ENCODE peak calls at places on chromosomes 12 and 14, in five cellular contexts. One of them, this sample, is unnamed.

GRCh38 chr14:104239866-104240301 is 101.5 kb downstream of the KIF26A start:
- DNase-seq in aorta: no peak
- DNase-seq in OCI-LY7: peak; percentile 46
- DNase-seq in ovary: peak; percentile 9
- DNase-seq in cardiac muscle cell: no peak
- DNase-seq in this sample: no peak

GRCh38 chr12:76569685-76570604 is 10.4 kb upstream of the OSBPL8 start:
- DNase-seq in aorta: no peak
- DNase-seq in OCI-LY7: no peak
- DNase-seq in ovary: no peak
- DNase-seq in cardiac muscle cell: no peak
- DNase-seq in this sample: no peak

GRCh38 chr14:99910337-99911268 is 117.4 kb downstream of the EML1 start:
- DNase-seq in aorta: no peak
- DNase-seq in OCI-LY7: no peak
- DNase-seq in ovary: no peak
- DNase-seq in cardiac muscle cell: peak; percentile 58
- DNase-seq in this sample: peak; percentile 88

GRCh38 chr14:56216631-56217379 is 98.6 kb downstream of the PELI2 start:
- DNase-seq in aorta: peak; percentile 74
- DNase-seq in OCI-LY7: no peak
- DNase-seq in ovary: peak; percentile 68
- DNase-seq in cardiac muscle cell: peak; percentile 66
- DNase-seq in this sample: peak; percentile 70

GRCh38 chr12:124524231-124524925 is 43.0 kb downstream of the NCOR2 start:
- DNase-seq in aorta: no peak
- DNase-seq in OCI-LY7: no peak
- DNase-seq in ovary: no peak
- DNase-seq in cardiac muscle cell: peak; percentile 81
- DNase-seq in this sample: peak; percentile 87

GRCh38 chr12:39852346-39852745 is 232.7 kb upstream of the ABCD2 start:
- DNase-seq in aorta: no peak
- DNase-seq in OCI-LY7: no peak
- DNase-seq in ovary: no peak
- DNase-seq in cardiac muscle cell: no peak
- DNase-seq in this sample: no peak

GRCh38 chr14:48349689-48350088 is 674.3 kb upstream of the MDGA2 start:
- DNase-seq in aorta: no peak
- DNase-seq in OCI-LY7: no peak
- DNase-seq in ovary: no peak
- DNase-seq in cardiac muscle cell: no peak
- DNase-seq in this sample: no peak

GRCh38 chr14:96201157-96201556 is 3.5 kb upstream of the BDKRB2 start:
- DNase-seq in aorta: no peak
- DNase-seq in OCI-LY7: no peak
- DNase-seq in ovary: no peak
- DNase-seq in cardiac muscle cell: no peak
- DNase-seq in this sample: no peak

GRCh38 chr14:60980811-60981625 is at the start of the genes SLC38A6 and TRMT5:
- DNase-seq in aorta: peak; percentile 95
- DNase-seq in OCI-LY7: peak; percentile 88
- DNase-seq in ovary: peak; percentile 96
- DNase-seq in cardiac muscle cell: peak; percentile 98
- DNase-seq in this sample: peak; percentile 98

GRCh38 chr12:98799411-98799810 is 154.3 kb downstream of the APAF1 start:
- DNase-seq in aorta: no peak
- DNase-seq in OCI-LY7: no peak
- DNase-seq in ovary: no peak
- DNase-seq in cardiac muscle cell: no peak
- DNase-seq in this sample: no peak

GRCh38 chr14:53851394-53852056 is 105.1 kb downstream of the BMP4 start:
- DNase-seq in aorta: no peak
- DNase-seq in OCI-LY7: no peak
- DNase-seq in ovary: no peak
- DNase-seq in cardiac muscle cell: peak; percentile 32
- DNase-seq in this sample: peak; percentile 63

GRCh38 chr12:53061404-53062010 is 11.6 kb downstream of the TNS2 start:
- DNase-seq in aorta: no peak
- DNase-seq in OCI-LY7: no peak
- DNase-seq in ovary: peak; percentile 54
- DNase-seq in cardiac muscle cell: peak; percentile 9
- DNase-seq in this sample: no peak

GRCh38 chr12:113135178-113136127 is at the start of gene RASAL1:
- DNase-seq in aorta: no peak
- DNase-seq in OCI-LY7: peak; percentile 93
- DNase-seq in ovary: no peak
- DNase-seq in cardiac muscle cell: no peak
- DNase-seq in this sample: no peak

GRCh38 chr12:69779928-69780327 is 41.3 kb downstream of the RAB3IP start:
- DNase-seq in aorta: no peak
- DNase-seq in OCI-LY7: no peak
- DNase-seq in ovary: no peak
- DNase-seq in cardiac muscle cell: peak; percentile 64
- DNase-seq in this sample: peak; percentile 5

GRCh38 chr14:73770977-73771847 is 57.0 kb upstream of the PNMA1 start:
- DNase-seq in aorta: peak; percentile 33
- DNase-seq in OCI-LY7: no peak
- DNase-seq in ovary: no peak
- DNase-seq in cardiac muscle cell: no peak
- DNase-seq in this sample: no peak

GRCh38 chr12:11834104-11834812 is 184.8 kb downstream of the ETV6 start:
- DNase-seq in aorta: no peak
- DNase-seq in OCI-LY7: no peak
- DNase-seq in ovary: no peak
- DNase-seq in cardiac muscle cell: peak; percentile 32
- DNase-seq in this sample: peak; percentile 23

GRCh38 chr12:96421014-96421413 is 20.8 kb upstream of the CDK17 start:
- DNase-seq in aorta: no peak
- DNase-seq in OCI-LY7: no peak
- DNase-seq in ovary: no peak
- DNase-seq in cardiac muscle cell: no peak
- DNase-seq in this sample: no peak

GRCh38 chr12:9615420-9616135 is 7.9 kb upstream of the KLRB1 start:
- DNase-seq in aorta: no peak
- DNase-seq in OCI-LY7: peak; percentile 67
- DNase-seq in ovary: no peak
- DNase-seq in cardiac muscle cell: no peak
- DNase-seq in this sample: no peak

GRCh38 chr14:60350366-60350720 is 101.3 kb downstream of the PPM1A start:
- DNase-seq in aorta: no peak
- DNase-seq in OCI-LY7: no peak
- DNase-seq in ovary: no peak
- DNase-seq in cardiac muscle cell: peak; percentile 13
- DNase-seq in this sample: peak; percentile 21

GRCh38 chr12:106065506-106065905 is 73.2 kb downstream of the NUAK1 start:
- DNase-seq in aorta: no peak
- DNase-seq in OCI-LY7: no peak
- DNase-seq in ovary: no peak
- DNase-seq in cardiac muscle cell: no peak
- DNase-seq in this sample: no peak

GRCh38 chr12:17971850-17972249 is 118.1 kb downstream of the RERGL start:
- DNase-seq in aorta: no peak
- DNase-seq in OCI-LY7: no peak
- DNase-seq in ovary: no peak
- DNase-seq in cardiac muscle cell: no peak
- DNase-seq in this sample: no peak

GRCh38 chr14:54606631-54607133 is 39.8 kb downstream of the SAMD4A start:
- DNase-seq in aorta: peak; percentile 59
- DNase-seq in OCI-LY7: no peak
- DNase-seq in ovary: no peak
- DNase-seq in cardiac muscle cell: peak; percentile 67
- DNase-seq in this sample: peak; percentile 72

GRCh38 chr12:101793401-101793800 is 37.4 kb downstream of the GNPTAB start:
- DNase-seq in aorta: no peak
- DNase-seq in OCI-LY7: no peak
- DNase-seq in ovary: no peak
- DNase-seq in cardiac muscle cell: peak; percentile 68
- DNase-seq in this sample: peak; percentile 29

GRCh38 chr14:68247867-68248266 is 428.3 kb downstream of the RAD51B start:
- DNase-seq in aorta: no peak
- DNase-seq in OCI-LY7: no peak
- DNase-seq in ovary: peak; percentile 51
- DNase-seq in cardiac muscle cell: peak; percentile 70
- DNase-seq in this sample: peak; percentile 43

GRCh38 chr12:131093971-131094830 is 140.5 kb downstream of the ADGRD1 start:
- DNase-seq in aorta: peak; percentile 37
- DNase-seq in OCI-LY7: no peak
- DNase-seq in ovary: peak; percentile 11
- DNase-seq in cardiac muscle cell: no peak
- DNase-seq in this sample: no peak

GRCh38 chr12:27843714-27844245 is 63.7 kb upstream of the MANSC4 start:
- DNase-seq in aorta: no peak
- DNase-seq in OCI-LY7: no peak
- DNase-seq in ovary: no peak
- DNase-seq in cardiac muscle cell: peak; percentile 95
- DNase-seq in this sample: peak; percentile 75

GRCh38 chr12:131506426-131506825 is 204.5 kb upstream of the SFSWAP start:
- DNase-seq in aorta: no peak
- DNase-seq in OCI-LY7: no peak
- DNase-seq in ovary: no peak
- DNase-seq in cardiac muscle cell: no peak
- DNase-seq in this sample: no peak

GRCh38 chr14:35385042-35385839 is 19.3 kb downstream of the NFKBIA start:
- DNase-seq in aorta: peak; percentile 87
- DNase-seq in OCI-LY7: no peak
- DNase-seq in ovary: peak; percentile 88
- DNase-seq in cardiac muscle cell: peak; percentile 91
- DNase-seq in this sample: peak; percentile 92

GRCh38 chr12:39764944-39765560 is 145.4 kb upstream of the ABCD2 start:
- DNase-seq in aorta: no peak
- DNase-seq in OCI-LY7: peak; percentile 41
- DNase-seq in ovary: no peak
- DNase-seq in cardiac muscle cell: peak; percentile 68
- DNase-seq in this sample: peak; percentile 82

GRCh38 chr12:105554223-105554678 is 223.8 kb downstream of the C12orf75 start:
- DNase-seq in aorta: no peak
- DNase-seq in OCI-LY7: no peak
- DNase-seq in ovary: no peak
- DNase-seq in cardiac muscle cell: no peak
- DNase-seq in this sample: no peak

GRCh38 chr14:73786942-73787759 is 64.5 kb upstream of the PTGR2 start:
- DNase-seq in aorta: peak; percentile 83
- DNase-seq in OCI-LY7: peak; percentile 77
- DNase-seq in ovary: peak; percentile 74
- DNase-seq in cardiac muscle cell: peak; percentile 58
- DNase-seq in this sample: peak; percentile 68

GRCh38 chr14:64602826-64603225 is 53.1 kb downstream of the PPP1R36 start:
- DNase-seq in aorta: no peak
- DNase-seq in OCI-LY7: no peak
- DNase-seq in ovary: no peak
- DNase-seq in cardiac muscle cell: no peak
- DNase-seq in this sample: no peak

GRCh38 chr14:90654831-90655276 is 161.4 kb downstream of the TTC7B start:
- DNase-seq in aorta: no peak
- DNase-seq in OCI-LY7: no peak
- DNase-seq in ovary: peak; percentile 76
- DNase-seq in cardiac muscle cell: peak; percentile 42
- DNase-seq in this sample: peak; percentile 46

GRCh38 chr12:4379410-4379809 is at the start of gene FGF23:
- DNase-seq in aorta: no peak
- DNase-seq in OCI-LY7: no peak
- DNase-seq in ovary: no peak
- DNase-seq in cardiac muscle cell: peak; percentile 43
- DNase-seq in this sample: no peak
- H3K4me3 ChIP-seq in aorta: no peak within 1 kb of the TSS
- H3K4me3 ChIP-seq in OCI-LY7: no peak within 1 kb of the TSS
- H3K4me3 ChIP-seq in ovary: no peak within 1 kb of the TSS
- H3K4me3 ChIP-seq in cardiac muscle cell: no peak within 1 kb of the TSS
- H3K4me3 ChIP-seq in this sample: no peak within 1 kb of the TSS

GRCh38 chr12:47819902-47820630 is at the start of gene HDAC7:
- DNase-seq in aorta: peak; percentile 93
- DNase-seq in OCI-LY7: peak; percentile 83
- DNase-seq in ovary: peak; percentile 91
- DNase-seq in cardiac muscle cell: peak; percentile 95
- DNase-seq in this sample: peak; percentile 90
- H3K4me1 ChIP-seq in aorta: peaks cover 13% of the 10 kb centered on the region
- H3K4me1 ChIP-seq in OCI-LY7: peaks cover 72% of the 10 kb centered on the region
- H3K4me1 ChIP-seq in ovary: peaks cover 33% of the 10 kb centered on the region
- H3K4me1 ChIP-seq in cardiac muscle cell: peaks cover 47% of the 10 kb centered on the region
- H3K4me1 ChIP-seq in this sample: peaks cover 77% of the 10 kb centered on the region

GRCh38 chr14:24145219-24145618 is 1.2 kb downstream of the PSME2 start:
- DNase-seq in aorta: no peak
- DNase-seq in OCI-LY7: no peak
- DNase-seq in ovary: no peak
- DNase-seq in cardiac muscle cell: no peak
- DNase-seq in this sample: no peak
- H3K4me3 ChIP-seq in aorta: no peak overlapping the region
- H3K4me3 ChIP-seq in OCI-LY7: peak overlapping the region; percentile 94
- H3K4me3 ChIP-seq in ovary: no peak overlapping the region
- H3K4me3 ChIP-seq in cardiac muscle cell: no peak overlapping the region
- H3K4me3 ChIP-seq in this sample: peak overlapping the region; percentile 97

DNA sequence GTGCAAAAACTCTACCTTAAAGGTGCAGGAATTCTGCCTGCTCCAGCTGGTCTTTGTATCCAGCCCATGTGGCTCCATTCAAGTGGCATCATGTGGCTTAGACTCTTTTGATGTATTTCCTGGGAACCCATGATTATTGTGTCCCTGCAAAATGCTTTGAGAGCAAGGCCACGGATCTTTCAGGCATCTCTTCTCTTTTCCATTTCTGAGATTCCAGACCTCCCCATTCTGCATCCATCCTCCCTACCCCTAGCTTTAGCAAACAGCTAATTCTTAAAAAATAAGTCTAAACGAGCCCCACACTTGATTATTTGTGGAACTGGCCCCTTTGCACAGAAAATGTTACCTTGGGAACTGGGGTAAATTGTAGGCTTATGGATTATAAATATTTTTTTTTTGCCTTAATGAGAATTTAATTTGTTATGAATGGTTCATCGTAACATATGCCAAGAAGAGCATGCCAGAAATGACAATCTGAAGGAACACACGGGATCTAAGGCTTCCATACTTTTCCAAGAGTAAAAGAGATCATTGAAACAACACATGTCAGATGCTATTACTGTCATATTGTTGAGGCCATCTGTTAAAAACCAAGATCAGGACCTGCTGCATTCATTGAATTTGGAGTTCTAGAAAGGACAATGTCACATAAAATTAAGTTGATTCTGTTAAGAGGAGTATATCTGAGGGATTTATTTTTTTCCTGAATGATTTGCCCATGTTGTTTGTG is 144.6 kb downstream of the TPH2 start:
- DNase-seq in aorta: no peak
- DNase-seq in OCI-LY7: no peak
- DNase-seq in ovary: no peak
- DNase-seq in cardiac muscle cell: no peak
- DNase-seq in this sample: no peak
- H3K4me1 ChIP-seq in aorta: no peaks in the 10 kb centered on the region
- H3K4me1 ChIP-seq in OCI-LY7: no peaks in the 10 kb centered on the region
- H3K4me1 ChIP-seq in ovary: peaks cover 7% of the 10 kb centered on the region
- H3K4me1 ChIP-seq in cardiac muscle cell: no peaks in the 10 kb centered on the region
- H3K4me1 ChIP-seq in this sample: no peaks in the 10 kb centered on the region

GRCh38 chr12:32273063-32273521 is 126.3 kb upstream of the FGD4 start:
- DNase-seq in aorta: no peak
- DNase-seq in OCI-LY7: peak; percentile 76
- DNase-seq in ovary: no peak
- DNase-seq in cardiac muscle cell: no peak
- DNase-seq in this sample: peak; percentile 22
- H3K4me3 ChIP-seq in aorta: no peak overlapping the region
- H3K4me3 ChIP-seq in OCI-LY7: peak overlapping the region; percentile 50
- H3K4me3 ChIP-seq in ovary: no peak overlapping the region
- H3K4me3 ChIP-seq in cardiac muscle cell: no peak overlapping the region
- H3K4me3 ChIP-seq in this sample: no peak overlapping the region

This sample was measured in adipocyte.